ENCODE peak calls at places on chromosome 3, in ten cellular contexts. One of them, this sample, is unnamed.
A peak's percentile ranks its signal among the peaks of the same experiment; 100 is the strongest.

GRCh38 chr3:9168230-9168629 is 81.2 kb downstream of the SRGAP3 start:
- DNase-seq in heart left ventricle: no peak
- DNase-seq in BE2C: no peak
- DNase-seq in dorsolateral prefrontal cortex: no peak
- DNase-seq in psoas muscle: no peak
- DNase-seq in kidney epithelial cell: no peak
- DNase-seq in lower leg skin: no peak
- DNase-seq in pancreas: no peak
- DNase-seq in brain microvascular endothelial cell: no peak
- DNase-seq in heart right ventricle: no peak
- DNase-seq in this sample: no peak

GRCh38 chr3:151086484-151087456 is 1.3 kb downstream of the MED12L start:
- DNase-seq in heart left ventricle: peak; percentile 78
- DNase-seq in BE2C: peak; percentile 90
- DNase-seq in dorsolateral prefrontal cortex: peak; percentile 74
- DNase-seq in psoas muscle: peak; percentile 71
- DNase-seq in kidney epithelial cell: peak; percentile 65
- DNase-seq in lower leg skin: peak; percentile 58
- DNase-seq in pancreas: peak; percentile 84
- DNase-seq in brain microvascular endothelial cell: peak; percentile 86
- DNase-seq in heart right ventricle: peak; percentile 67
- DNase-seq in this sample: peak; percentile 34

GRCh38 chr3:171833775-171834460 is 9.2 kb upstream of the TMEM212 start:
- DNase-seq in heart left ventricle: no peak
- DNase-seq in BE2C: no peak
- DNase-seq in dorsolateral prefrontal cortex: no peak
- DNase-seq in psoas muscle: no peak
- DNase-seq in kidney epithelial cell: no peak
- DNase-seq in lower leg skin: no peak
- DNase-seq in pancreas: no peak
- DNase-seq in brain microvascular endothelial cell: peak; percentile 68
- DNase-seq in heart right ventricle: no peak
- DNase-seq in this sample: no peak

GRCh38 chr3:19250959-19251610 is 102.8 kb downstream of the KCNH8 start:
- DNase-seq in heart left ventricle: no peak
- DNase-seq in BE2C: peak; percentile 17
- DNase-seq in dorsolateral prefrontal cortex: peak; percentile 43
- DNase-seq in psoas muscle: no peak
- DNase-seq in kidney epithelial cell: no peak
- DNase-seq in lower leg skin: no peak
- DNase-seq in pancreas: no peak
- DNase-seq in brain microvascular endothelial cell: no peak
- DNase-seq in heart right ventricle: no peak
- DNase-seq in this sample: no peak

GRCh38 chr3:121018917-121019321 is 110.9 kb downstream of the STXBP5L start:
- DNase-seq in heart left ventricle: no peak
- DNase-seq in BE2C: no peak
- DNase-seq in dorsolateral prefrontal cortex: no peak
- DNase-seq in psoas muscle: no peak
- DNase-seq in kidney epithelial cell: no peak
- DNase-seq in lower leg skin: no peak
- DNase-seq in pancreas: no peak
- DNase-seq in brain microvascular endothelial cell: no peak
- DNase-seq in heart right ventricle: no peak
- DNase-seq in this sample: no peak

GRCh38 chr3:188941103-188941502 is 230.7 kb upstream of the TPRG1 start:
- DNase-seq in heart left ventricle: peak; percentile 51
- DNase-seq in BE2C: no peak
- DNase-seq in dorsolateral prefrontal cortex: no peak
- DNase-seq in psoas muscle: no peak
- DNase-seq in kidney epithelial cell: no peak
- DNase-seq in lower leg skin: no peak
- DNase-seq in pancreas: no peak
- DNase-seq in brain microvascular endothelial cell: no peak
- DNase-seq in heart right ventricle: no peak
- DNase-seq in this sample: no peak

GRCh38 chr3:71066849-71067261 is 516.7 kb downstream of the FOXP1 start:
- DNase-seq in heart left ventricle: peak; percentile 26
- DNase-seq in BE2C: no peak
- DNase-seq in dorsolateral prefrontal cortex: no peak
- DNase-seq in psoas muscle: no peak
- DNase-seq in kidney epithelial cell: no peak
- DNase-seq in lower leg skin: no peak
- DNase-seq in pancreas: no peak
- DNase-seq in brain microvascular endothelial cell: peak; percentile 40
- DNase-seq in heart right ventricle: no peak
- DNase-seq in this sample: no peak

GRCh38 chr3:194574639-194575483 is 58.4 kb downstream of the TMEM44 start:
- DNase-seq in heart left ventricle: no peak
- DNase-seq in BE2C: peak; percentile 22
- DNase-seq in dorsolateral prefrontal cortex: no peak
- DNase-seq in psoas muscle: no peak
- DNase-seq in kidney epithelial cell: no peak
- DNase-seq in lower leg skin: peak; percentile 41
- DNase-seq in pancreas: no peak
- DNase-seq in brain microvascular endothelial cell: peak; percentile 91
- DNase-seq in heart right ventricle: no peak
- DNase-seq in this sample: no peak

GRCh38 chr3:100710355-100711198 is 1.3 kb downstream of the TFG start:
- DNase-seq in heart left ventricle: no peak
- DNase-seq in BE2C: peak; percentile 58
- DNase-seq in dorsolateral prefrontal cortex: no peak
- DNase-seq in psoas muscle: peak; percentile 23
- DNase-seq in kidney epithelial cell: peak; percentile 14
- DNase-seq in lower leg skin: peak; percentile 27
- DNase-seq in pancreas: no peak
- DNase-seq in brain microvascular endothelial cell: peak; percentile 79
- DNase-seq in heart right ventricle: no peak
- DNase-seq in this sample: peak; percentile 34

GRCh38 chr3:165406425-165406824 is 210.2 kb upstream of the SLITRK3 start:
- DNase-seq in heart left ventricle: no peak
- DNase-seq in BE2C: no peak
- DNase-seq in dorsolateral prefrontal cortex: no peak
- DNase-seq in psoas muscle: no peak
- DNase-seq in kidney epithelial cell: no peak
- DNase-seq in lower leg skin: no peak
- DNase-seq in pancreas: no peak
- DNase-seq in brain microvascular endothelial cell: no peak
- DNase-seq in heart right ventricle: no peak
- DNase-seq in this sample: no peak

GRCh38 chr3:54756330-54756731 is 171.5 kb downstream of the LRTM1 start:
- DNase-seq in heart left ventricle: no peak
- DNase-seq in BE2C: no peak
- DNase-seq in dorsolateral prefrontal cortex: no peak
- DNase-seq in psoas muscle: no peak
- DNase-seq in kidney epithelial cell: peak; percentile 14
- DNase-seq in lower leg skin: no peak
- DNase-seq in pancreas: no peak
- DNase-seq in brain microvascular endothelial cell: peak; percentile 88
- DNase-seq in heart right ventricle: no peak
- DNase-seq in this sample: peak; percentile 88

DNA sequence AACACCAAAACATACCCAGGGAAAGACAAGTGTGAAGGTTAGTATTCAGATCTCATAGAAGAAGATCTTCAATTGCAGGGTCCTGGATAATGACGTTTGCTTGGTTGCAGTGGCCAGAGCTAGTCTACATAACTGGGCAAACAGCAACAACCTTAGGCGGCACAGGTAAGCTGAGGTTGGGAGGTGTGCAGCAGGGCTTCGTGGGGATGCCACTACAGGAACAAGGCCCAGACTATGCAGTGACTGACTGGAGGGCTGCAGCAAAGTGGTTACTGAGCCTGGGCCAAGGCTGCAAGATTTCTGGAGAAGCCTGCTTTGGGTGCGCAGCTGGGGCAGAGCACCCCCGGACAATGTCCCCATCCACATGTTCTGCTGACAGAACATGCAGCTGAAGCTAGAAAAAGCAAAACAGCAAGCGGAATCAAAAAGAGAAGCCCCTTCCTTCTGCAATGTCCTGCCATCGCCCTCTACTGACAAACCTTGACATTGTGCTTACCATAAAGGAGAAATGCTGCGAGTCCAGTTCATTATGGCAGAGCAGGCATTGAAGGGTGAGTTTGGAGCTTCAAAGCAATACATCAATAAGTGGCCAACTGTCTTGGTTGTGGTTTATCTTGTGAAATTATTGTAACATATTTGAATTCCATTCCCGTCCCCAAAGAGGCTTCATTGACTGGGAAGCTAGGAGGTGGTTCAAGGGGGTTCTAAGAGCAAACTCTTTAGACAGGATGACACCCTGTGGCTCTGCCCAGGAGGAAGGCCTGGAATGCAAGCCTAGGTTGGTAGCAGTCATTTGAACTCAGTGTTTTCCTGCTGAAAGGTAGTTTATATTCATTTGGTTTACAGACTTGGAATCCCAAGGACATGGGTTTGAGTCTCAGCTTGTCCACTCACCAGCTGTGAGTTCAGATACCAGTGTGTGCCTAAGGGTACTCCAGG is 217.0 kb downstream of the PDCD6IP start:
- DNase-seq in heart left ventricle: no peak
- DNase-seq in BE2C: no peak
- DNase-seq in dorsolateral prefrontal cortex: no peak
- DNase-seq in psoas muscle: no peak
- DNase-seq in kidney epithelial cell: no peak
- DNase-seq in lower leg skin: no peak
- DNase-seq in pancreas: no peak
- DNase-seq in brain microvascular endothelial cell: no peak
- DNase-seq in heart right ventricle: no peak
- DNase-seq in this sample: no peak
- TF ChIP-seq CTCF in heart left ventricle: peak; percentile 6
- TF ChIP-seq CTCF in BE2C: peak; percentile 22
- TF ChIP-seq CTCF in dorsolateral prefrontal cortex: no peak
- TF ChIP-seq CTCF in psoas muscle: no peak
- TF ChIP-seq CTCF in kidney epithelial cell: no peak
- TF ChIP-seq CTCF in lower leg skin: no peak
- TF ChIP-seq CTCF in pancreas: no peak
- TF ChIP-seq CTCF in brain microvascular endothelial cell: peak; percentile 65
- TF ChIP-seq CTCF in heart right ventricle: no peak
- TF ChIP-seq CTCF in this sample: peak; percentile 18

GRCh38 chr3:64220161-64220560 is 5.1 kb downstream of the PRICKLE2 start:
- DNase-seq in heart left ventricle: no peak
- DNase-seq in BE2C: no peak
- DNase-seq in dorsolateral prefrontal cortex: no peak
- DNase-seq in psoas muscle: no peak
- DNase-seq in kidney epithelial cell: no peak
- DNase-seq in lower leg skin: no peak
- DNase-seq in pancreas: no peak
- DNase-seq in brain microvascular endothelial cell: no peak
- DNase-seq in heart right ventricle: no peak
- DNase-seq in this sample: no peak
- H3K4me3 ChIP-seq in heart left ventricle: no peak overlapping the region
- H3K4me3 ChIP-seq in BE2C: no peak overlapping the region
- H3K4me3 ChIP-seq in dorsolateral prefrontal cortex: peak overlapping the region; percentile 34
- H3K4me3 ChIP-seq in psoas muscle: no peak overlapping the region
- H3K4me3 ChIP-seq in kidney epithelial cell: no peak overlapping the region
- H3K4me3 ChIP-seq in lower leg skin: no peak overlapping the region
- H3K4me3 ChIP-seq in pancreas: no peak overlapping the region
- H3K4me3 ChIP-seq in brain microvascular endothelial cell: no peak overlapping the region
- H3K4me3 ChIP-seq in heart right ventricle: no peak overlapping the region
- H3K4me3 ChIP-seq in this sample: no peak overlapping the region

DNA sequence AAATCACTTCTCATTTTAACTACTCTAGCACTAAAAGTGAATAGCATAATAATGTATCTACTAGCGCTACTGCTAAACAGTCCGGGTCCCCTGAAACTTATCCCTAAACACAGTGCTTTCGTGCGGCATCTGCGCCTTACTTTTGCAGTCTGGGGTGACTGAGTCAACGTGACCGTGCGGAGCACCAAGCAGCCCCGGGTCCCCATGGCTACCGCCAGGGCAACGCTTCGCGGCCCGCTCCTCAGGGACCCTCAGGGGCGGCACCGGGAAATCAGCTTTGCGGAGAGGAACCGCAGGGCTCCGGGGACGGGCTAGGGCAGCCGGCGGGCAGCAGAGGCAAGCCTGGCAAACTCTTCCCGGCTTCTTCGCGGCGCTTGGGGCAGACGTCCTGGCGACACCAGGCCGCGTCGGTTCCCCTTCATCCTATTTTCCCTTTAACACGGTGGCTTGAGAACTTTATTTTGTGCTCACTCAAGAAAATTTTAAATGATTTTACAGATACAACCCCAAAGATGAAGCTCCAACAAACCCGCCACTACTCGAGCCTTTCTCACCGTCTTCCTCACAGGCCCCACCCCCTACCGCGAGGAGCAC is 753 bp upstream of the DIPK2A start:
- DNase-seq in heart left ventricle: peak; percentile 62
- DNase-seq in BE2C: peak; percentile 66
- DNase-seq in dorsolateral prefrontal cortex: peak; percentile 70
- DNase-seq in psoas muscle: peak; percentile 60
- DNase-seq in kidney epithelial cell: no peak
- DNase-seq in lower leg skin: peak; percentile 35
- DNase-seq in pancreas: peak; percentile 76
- DNase-seq in brain microvascular endothelial cell: peak; percentile 45
- DNase-seq in heart right ventricle: peak; percentile 52
- DNase-seq in this sample: no peak
- TF ChIP-seq CTCF in heart left ventricle: no peak
- TF ChIP-seq CTCF in BE2C: no peak
- TF ChIP-seq CTCF in dorsolateral prefrontal cortex: peak; percentile 34
- TF ChIP-seq CTCF in psoas muscle: no peak
- TF ChIP-seq CTCF in kidney epithelial cell: no peak
- TF ChIP-seq CTCF in lower leg skin: no peak
- TF ChIP-seq CTCF in pancreas: no peak
- TF ChIP-seq CTCF in brain microvascular endothelial cell: peak; percentile 39
- TF ChIP-seq CTCF in heart right ventricle: no peak
- TF ChIP-seq CTCF in this sample: no peak

GRCh38 chr3:191263365-191263764 is 64.3 kb downstream of the OSTN start:
- DNase-seq in heart left ventricle: no peak
- DNase-seq in BE2C: no peak
- DNase-seq in dorsolateral prefrontal cortex: no peak
- DNase-seq in psoas muscle: no peak
- DNase-seq in kidney epithelial cell: no peak
- DNase-seq in lower leg skin: no peak
- DNase-seq in pancreas: no peak
- DNase-seq in brain microvascular endothelial cell: no peak
- DNase-seq in heart right ventricle: no peak
- DNase-seq in this sample: no peak

GRCh38 chr3:191269289-191270085 is 59.7 kb upstream of the CCDC50 start:
- DNase-seq in heart left ventricle: no peak
- DNase-seq in BE2C: no peak
- DNase-seq in dorsolateral prefrontal cortex: no peak
- DNase-seq in psoas muscle: no peak
- DNase-seq in kidney epithelial cell: no peak
- DNase-seq in lower leg skin: no peak
- DNase-seq in pancreas: no peak
- DNase-seq in brain microvascular endothelial cell: no peak
- DNase-seq in heart right ventricle: no peak
- DNase-seq in this sample: no peak

GRCh38 chr3:191263850-191264249 is 64.8 kb downstream of the OSTN start:
- DNase-seq in heart left ventricle: no peak
- DNase-seq in BE2C: no peak
- DNase-seq in dorsolateral prefrontal cortex: no peak
- DNase-seq in psoas muscle: no peak
- DNase-seq in kidney epithelial cell: no peak
- DNase-seq in lower leg skin: no peak
- DNase-seq in pancreas: no peak
- DNase-seq in brain microvascular endothelial cell: no peak
- DNase-seq in heart right ventricle: no peak
- DNase-seq in this sample: no peak

DNA sequence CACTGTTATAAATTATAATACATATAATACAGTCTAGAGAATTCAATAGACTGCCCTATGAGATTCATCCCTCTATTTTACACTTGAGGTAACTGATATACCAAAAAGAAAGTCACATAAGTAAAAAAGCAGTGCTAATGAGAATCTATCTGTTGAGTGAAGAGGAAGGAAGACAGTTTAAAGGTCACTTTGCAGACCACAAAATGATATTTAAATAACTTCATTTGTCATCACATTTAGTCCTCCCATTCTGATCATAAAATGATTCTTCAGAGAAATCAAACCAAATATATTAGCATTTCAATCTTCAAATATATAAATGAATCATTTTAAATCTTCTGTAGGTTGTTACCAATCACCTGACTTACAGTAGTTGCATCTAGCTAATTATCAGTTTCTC is 60.5 kb upstream of the CCDC50 start:
- DNase-seq in heart left ventricle: no peak
- DNase-seq in BE2C: no peak
- DNase-seq in dorsolateral prefrontal cortex: no peak
- DNase-seq in psoas muscle: no peak
- DNase-seq in kidney epithelial cell: no peak
- DNase-seq in lower leg skin: no peak
- DNase-seq in pancreas: no peak
- DNase-seq in brain microvascular endothelial cell: no peak
- DNase-seq in heart right ventricle: no peak
- DNase-seq in this sample: no peak
- H3K4me3 ChIP-seq in heart left ventricle: no peak overlapping the region
- H3K4me3 ChIP-seq in BE2C: no peak overlapping the region
- H3K4me3 ChIP-seq in dorsolateral prefrontal cortex: no peak overlapping the region
- H3K4me3 ChIP-seq in psoas muscle: no peak overlapping the region
- H3K4me3 ChIP-seq in kidney epithelial cell: no peak overlapping the region
- H3K4me3 ChIP-seq in lower leg skin: no peak overlapping the region
- H3K4me3 ChIP-seq in pancreas: no peak overlapping the region
- H3K4me3 ChIP-seq in brain microvascular endothelial cell: no peak overlapping the region
- H3K4me3 ChIP-seq in heart right ventricle: no peak overlapping the region
- H3K4me3 ChIP-seq in this sample: no peak overlapping the region